ENCODE peak calls at places on chromosome 6, in four cellular contexts. One of them, this sample, is unnamed.

GRCh38 chr6:130720076-130720475 is 107.1 kb upstream of the SMLR1 start:
- DNase-seq in breast epithelium: no peak
- DNase-seq in NCI-H1105 treated with DMSO at 0.1 percent for 48 hours: no peak
- DNase-seq in CD8-positive, alpha-beta T cell: no peak
- DNase-seq in this sample: no peak

GRCh38 chr6:166156942-166157341 is 10.7 kb downstream of the TBXT start:
- DNase-seq in breast epithelium: no peak
- DNase-seq in NCI-H1105 treated with DMSO at 0.1 percent for 48 hours: peak; percentile 6
- DNase-seq in CD8-positive, alpha-beta T cell: no peak
- DNase-seq in this sample: no peak

GRCh38 chr6:138958595-138958994 is 29.5 kb downstream of the REPS1 start:
- DNase-seq in breast epithelium: no peak
- DNase-seq in NCI-H1105 treated with DMSO at 0.1 percent for 48 hours: no peak
- DNase-seq in CD8-positive, alpha-beta T cell: no peak
- DNase-seq in this sample: no peak

GRCh38 chr6:123529843-123530242 is 106.9 kb downstream of the TRDN start:
- DNase-seq in breast epithelium: no peak
- DNase-seq in NCI-H1105 treated with DMSO at 0.1 percent for 48 hours: no peak
- DNase-seq in CD8-positive, alpha-beta T cell: no peak
- DNase-seq in this sample: no peak

GRCh38 chr6:15907914-15908518 is 220.9 kb upstream of the MYLIP start:
- DNase-seq in breast epithelium: peak; percentile 52
- DNase-seq in NCI-H1105 treated with DMSO at 0.1 percent for 48 hours: peak; percentile 66
- DNase-seq in CD8-positive, alpha-beta T cell: no peak
- DNase-seq in this sample: no peak

GRCh38 chr6:134253681-134254080 is 64.2 kb downstream of the SGK1 start:
- DNase-seq in breast epithelium: peak; percentile 25
- DNase-seq in NCI-H1105 treated with DMSO at 0.1 percent for 48 hours: no peak
- DNase-seq in CD8-positive, alpha-beta T cell: no peak
- DNase-seq in this sample: peak; percentile 50

GRCh38 chr6:136525586-136526195 is 24.5 kb downstream of the MAP7 start:
- DNase-seq in breast epithelium: no peak
- DNase-seq in NCI-H1105 treated with DMSO at 0.1 percent for 48 hours: no peak
- DNase-seq in CD8-positive, alpha-beta T cell: no peak
- DNase-seq in this sample: no peak

GRCh38 chr6:86474081-86474480 is 463.2 kb upstream of the HTR1E start:
- DNase-seq in breast epithelium: no peak
- DNase-seq in NCI-H1105 treated with DMSO at 0.1 percent for 48 hours: no peak
- DNase-seq in CD8-positive, alpha-beta T cell: no peak
- DNase-seq in this sample: no peak

GRCh38 chr6:39934060-39934757 is at the start of gene MOCS1:
- DNase-seq in breast epithelium: peak; percentile 54
- DNase-seq in NCI-H1105 treated with DMSO at 0.1 percent for 48 hours: peak; percentile 54
- DNase-seq in CD8-positive, alpha-beta T cell: peak; percentile 20
- DNase-seq in this sample: peak; percentile 84